ENCODE peak calls at places on chromosomes 11 and 22, in nine cellular contexts. X is erythroblast, N is heart left ventricle, K is HCT116, R is H1, P is suprapubic skin, U is K562, E is IMR-90, F is A549. T is an unnamed sample.

GRCh38 chr11:29336727-29337212 is 680.1 kb downstream of the KCNA4 start:
- DNase-seq in K (no peak), R (no peak), E (peak; percentile 83), P (no peak), X (no peak), U (no peak), F (no peak), N (no peak), T (no peak)

GRCh38 chr11:1987024-1987423 is 10.6 kb downstream of the H19 start:
- DNase-seq in F (no peak), K (no peak), R (no peak), N (no peak), P (no peak), U (no peak), E (no peak), X (no peak), T (no peak)

GRCh38 chr11:125514336-125515101 is 18.5 kb upstream of the FEZ1 start:
- DNase-seq in X (no peak), N (no peak), R (no peak), P (no peak), F (no peak), U (no peak), E (peak; percentile 46), K (no peak), T (no peak)

GRCh38 chr22:44898236-44898635 is 111.6 kb downstream of the PHF21B start:
- DNase-seq in P (peak; percentile 48), U (no peak), E (no peak), F (no peak), N (no peak), K (no peak), X (no peak), R (peak; percentile 32), T (no peak)

GRCh38 chr11:102575016-102575415 is 44.5 kb upstream of the MMP7 start:
- DNase-seq in P (no peak), N (no peak), F (no peak), X (no peak), K (no peak), E (no peak), U (no peak), R (no peak), T (no peak)

GRCh38 chr11:29629281-29629680 is 387.5 kb downstream of the KCNA4 start:
- DNase-seq in F (no peak), N (no peak), E (no peak), U (no peak), K (no peak), R (no peak), P (no peak), X (no peak), T (no peak)

GRCh38 chr11:117319214-117319840 is 3.3 kb upstream of the BACE1 start:
- DNase-seq in P (no peak), F (no peak), E (peak; percentile 35), K (no peak), N (no peak), U (no peak), X (no peak), R (no peak), T (no peak)

GRCh38 chr22:35792501-35792900 is 74.8 kb downstream of the APOL5 start:
- DNase-seq in X (no peak), R (no peak), P (no peak), E (no peak), U (no peak), K (no peak), F (no peak), N (no peak), T (no peak)

GRCh38 chr11:40924915-40925314 is 534.5 kb downstream of the LRRC4C start:
- DNase-seq in P (no peak), U (no peak), K (no peak), R (no peak), F (no peak), N (no peak), X (no peak), E (no peak), T (no peak)

GRCh38 chr22:48410536-48410935 is 1417.1 kb downstream of the BRD1 start:
- DNase-seq in N (no peak), R (peak; percentile 16), E (no peak), U (no peak), K (no peak), X (no peak), F (no peak), P (peak; percentile 45), T (no peak)

GRCh38 chr11:107653077-107653476 is 58.8 kb downstream of the SLN start:
- DNase-seq in P (no peak), R (no peak), U (no peak), E (no peak), X (no peak), F (no peak), N (no peak), K (no peak), T (no peak)

GRCh38 chr11:60992842-60993409 is 21.4 kb downstream of the CD6 start:
- DNase-seq in U (no peak), E (no peak), K (no peak), X (peak; percentile 54), N (no peak), R (no peak), F (no peak), P (no peak), T (no peak)

GRCh38 chr11:94567181-94567670 is at the start of gene PIWIL4:
- DNase-seq in R (no peak), F (no peak), X (no peak), E (no peak), K (no peak), U (peak; percentile 61), P (no peak), N (no peak), T (no peak)

GRCh38 chr22:47012589-47013365 is 250.3 kb downstream of the TBC1D22A start:
- DNase-seq in X (no peak), E (peak; percentile 77), N (no peak), P (peak; percentile 45), U (peak; percentile 41), R (no peak), K (no peak), F (no peak), T (no peak)

GRCh38 chr11:103928040-103928555 is 108.3 kb upstream of the DDI1 start:
- DNase-seq in U (no peak), X (no peak), R (no peak), E (no peak), K (no peak), N (no peak), F (no peak), P (no peak), T (no peak)

GRCh38 chr22:26609287-26609686 is 8.5 kb downstream of the CRYBB1 start:
- DNase-seq in F (no peak), X (no peak), U (no peak), E (no peak), N (no peak), P (no peak), K (no peak), R (no peak), T (no peak)

DNA sequence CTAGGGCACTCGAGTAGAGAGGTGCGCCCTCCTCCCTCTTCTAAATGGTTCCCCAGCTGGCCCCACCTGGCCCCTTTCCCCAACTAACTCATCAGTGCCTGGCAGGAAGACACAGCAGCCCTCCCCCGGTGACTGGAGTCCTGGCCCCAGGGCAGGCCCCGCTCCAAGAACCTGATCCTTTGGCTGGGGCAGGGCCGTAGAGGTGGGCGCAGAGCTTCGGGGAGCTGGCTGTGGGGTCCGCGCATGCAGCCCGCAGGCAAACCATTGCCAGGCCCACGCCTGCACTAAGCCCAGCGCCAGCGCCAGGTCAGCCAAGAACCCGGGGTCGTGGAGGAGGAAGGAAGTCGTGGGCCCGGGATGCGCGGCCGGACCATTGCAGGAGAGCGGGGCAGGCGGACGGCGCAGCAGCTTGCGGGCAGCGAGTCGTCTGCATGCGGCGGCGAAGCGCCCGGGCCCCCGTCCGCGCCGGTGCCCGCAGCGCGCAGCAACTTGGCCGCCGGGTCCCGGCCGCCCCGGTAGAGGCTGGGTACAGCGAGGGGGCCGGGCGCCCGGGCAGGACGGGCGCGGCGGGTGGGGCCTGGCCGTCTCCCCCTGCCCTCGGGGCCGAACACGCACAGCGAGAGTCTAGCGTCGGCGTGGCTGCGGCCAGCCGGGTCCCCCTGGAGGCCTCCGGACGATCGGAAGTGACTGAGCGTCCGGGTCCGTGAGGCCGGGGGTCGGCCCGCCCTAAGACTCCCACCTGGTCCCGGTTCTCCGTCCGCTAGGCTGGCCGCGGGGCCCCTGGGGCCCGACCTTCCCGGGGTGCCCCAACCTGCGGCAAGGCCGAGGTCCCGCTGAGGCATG is 951 bp upstream of the TRABD start:
- DNase-seq in F (no peak), X (no peak), P (no peak), U (no peak), R (peak; percentile 72), N (no peak), E (no peak), K (no peak), T (no peak)
- TF ChIP-seq POLR2A in F (no peak), X (no peak), P (no peak), U (no peak), R (no peak), N (no peak), E (no peak), K (no peak), T (no peak)

GRCh38 chr11:74398244-74399159 is at the start of gene PGM2L1:
- DNase-seq in E (peak; percentile 90), P (peak; percentile 96), N (peak; percentile 95), K (peak; percentile 88), U (peak; percentile 91), F (peak; percentile 95), X (peak; percentile 97), R (peak; percentile 90), T (peak; percentile 81)
- TF ChIP-seq POLR2A in E (peak; percentile 48), P (no peak), N (peak; percentile 54), K (peak; percentile 56), U (peak; percentile 82), F (peak; percentile 70), X (peak; percentile 77), R (peak; percentile 81), T (peak; percentile 55)

DNA sequence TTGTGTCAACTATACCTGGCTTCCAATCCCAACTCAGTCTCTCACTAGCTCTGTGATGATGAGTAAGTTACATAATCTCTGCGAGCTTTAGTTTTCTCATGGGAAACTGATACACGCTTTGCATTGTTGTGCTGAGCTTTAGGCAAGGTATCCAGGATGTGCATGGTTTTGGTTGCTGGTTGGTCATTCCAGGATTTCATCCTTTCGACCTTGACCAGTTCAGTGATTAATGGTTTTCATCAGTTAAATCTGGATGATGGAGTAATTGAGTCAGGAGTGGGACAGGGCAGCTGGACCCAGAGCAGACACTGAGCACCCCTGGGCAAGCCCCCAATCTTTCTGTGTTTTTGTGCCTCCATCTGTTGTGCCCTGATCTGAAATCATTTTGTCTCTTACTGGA is 417.3 kb upstream of the CADM1 start:
- DNase-seq in K (no peak), P (no peak), X (no peak), E (no peak), R (no peak), F (no peak), U (no peak), N (no peak), T (no peak)
- TF ChIP-seq POLR2A in K (no peak), P (no peak), X (no peak), E (no peak), R (no peak), F (no peak), U (no peak), N (no peak), T (no peak)

DNA sequence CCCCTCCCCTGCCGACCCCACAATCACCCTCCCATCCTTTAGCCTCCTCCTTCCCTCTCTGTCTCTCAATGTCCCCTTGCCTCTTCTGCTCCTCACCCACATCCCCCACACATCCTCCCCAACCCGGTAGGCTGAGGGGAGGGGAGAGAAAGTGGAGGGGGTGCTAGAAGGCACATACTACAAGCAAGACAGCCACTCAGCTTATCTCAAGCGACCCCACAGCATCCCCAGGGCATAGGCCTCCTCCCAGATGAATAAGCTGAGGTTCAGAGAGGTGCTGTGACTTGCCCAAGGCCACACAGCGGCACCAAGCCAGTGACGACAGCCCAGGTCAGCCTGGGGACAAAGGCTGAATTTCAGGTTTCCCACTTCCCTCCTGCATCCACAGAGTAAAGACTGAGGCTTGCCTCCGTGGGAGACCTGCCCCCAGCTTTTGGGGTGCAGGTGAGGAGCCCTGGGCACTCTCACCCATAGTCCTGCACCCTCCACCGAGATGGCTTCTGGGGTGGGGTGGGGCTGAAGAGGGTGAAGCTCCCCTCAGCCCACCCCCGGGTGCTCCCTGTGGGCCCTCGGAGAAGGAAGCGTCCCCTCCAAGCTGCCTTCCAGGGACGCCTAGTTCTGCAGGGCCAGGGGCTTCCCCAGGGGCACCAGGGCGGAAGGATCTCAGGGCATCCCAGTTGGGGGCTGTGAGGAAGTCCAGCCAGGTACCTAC is 511 bp downstream of the RAC2 start:
- DNase-seq in N (no peak), E (no peak), R (no peak), P (no peak), K (no peak), U (no peak), F (no peak), X (peak; percentile 44), T (no peak)
- TF ChIP-seq POLR2A in N (no peak), E (no peak), R (no peak), P (no peak), K (no peak), U (no peak), F (no peak), X (no peak), T (no peak)